ENCODE peak calls at places on chromosomes 7 and 10, in nine cellular contexts. H, F, Z, P, G, L, K, I and X are unnamed samples. For H3K36me3, the result is how much of the 10 kb centered on the place peaks cover.

GRCh38 chr7:107559864-107560263 is 3.9 kb downstream of the COG5 start:
- DNase-seq in F (no peak), I (peak), G (no peak), K (no peak), Z (no peak), H (no peak), P (no peak), L (no peak), X (no peak)

GRCh38 chr7:32518534-32519140 is 23.3 kb downstream of the AVL9 start:
- DNase-seq in P (no peak), F (no peak), Z (no peak), I (peak), H (no peak), G (peak), K (peak), L (no peak), X (no peak)

GRCh38 chr7:33813331-33813730 is 92.0 kb upstream of the BMPER start:
- DNase-seq in P (no peak), F (no peak), K (no peak), Z (no peak), L (no peak), I (peak), G (no peak), H (no peak), X (no peak)

GRCh38 chr10:111762114-111762513 is 421.5 kb downstream of the GPAM start:
- DNase-seq in G (no peak), I (no peak), Z (no peak), L (no peak), F (no peak), K (peak), H (no peak), P (no peak), X (no peak)

GRCh38 chr10:80324086-80324485 is 32.5 kb downstream of the DYDC1 start:
- DNase-seq in G (no peak), K (no peak), P (no peak), H (no peak), I (peak), Z (no peak), L (no peak), F (no peak), X (no peak)

GRCh38 chr7:131074043-131074442 is 253.6 kb upstream of the MKLN1 start:
- DNase-seq in K (no peak), F (no peak), G (no peak), I (no peak), Z (no peak), L (no peak), H (no peak), P (no peak), X (no peak)

GRCh38 chr7:131861620-131862346 is 305.4 kb upstream of the PODXL start:
- DNase-seq in F (no peak), Z (no peak), G (no peak), K (no peak), H (no peak), I (peak), P (no peak), L (no peak), X (no peak)

GRCh38 chr10:119726291-119727261 is 726 bp downstream of the INPP5F start:
- DNase-seq in H (peak), Z (peak), F (no peak), I (no peak), G (no peak), L (peak), P (no peak), K (no peak), X (no peak)

GRCh38 chr10:55214608-55215007 is 413.6 kb upstream of the PCDH15 start:
- DNase-seq in I (no peak), L (no peak), K (no peak), P (no peak), H (no peak), Z (no peak), F (no peak), G (no peak), X (no peak)

GRCh38 chr7:105050493-105050892 is 36.5 kb downstream of the KMT2E start:
- DNase-seq in L (no peak), H (no peak), P (no peak), F (no peak), I (no peak), Z (no peak), K (no peak), G (no peak), X (no peak)

GRCh38 chr10:45640941-45641340 is 31.6 kb downstream of the ZFAND4 start:
- DNase-seq in Z (no peak), L (no peak), K (no peak), P (no peak), G (no peak), F (no peak), I (no peak), H (no peak), X (no peak)

GRCh38 chr7:93575555-93576397 is 1.3 kb upstream of the CALCR start:
- DNase-seq in K (no peak), G (no peak), L (no peak), Z (no peak), I (no peak), P (no peak), F (no peak), H (no peak), X (no peak)

GRCh38 chr7:140883378-140883777 is 41.4 kb downstream of the BRAF start:
- DNase-seq in Z (no peak), G (no peak), K (no peak), L (no peak), H (no peak), F (no peak), I (no peak), P (no peak), X (no peak)

GRCh38 chr7:39145283-39145682 is 167.6 kb downstream of the POU6F2 start:
- DNase-seq in K (no peak), P (no peak), I (no peak), L (no peak), G (no peak), H (no peak), Z (no peak), F (no peak), X (no peak)

GRCh38 chr7:135620980-135621850 is 41.1 kb upstream of the STMP1 start:
- DNase-seq in P (peak), F (peak), I (peak), L (peak), K (peak), G (peak), H (peak), Z (no peak), X (peak)

GRCh38 chr7:135617781-135618180 is 44.5 kb upstream of the STMP1 start:
- DNase-seq in P (no peak), F (no peak), I (no peak), H (no peak), K (no peak), Z (no peak), L (no peak), G (no peak), X (no peak)

GRCh38 chr7:135616136-135616535 is 46.2 kb upstream of the STMP1 start:
- DNase-seq in H (no peak), L (no peak), F (no peak), I (no peak), P (no peak), G (no peak), K (no peak), Z (no peak), X (no peak)

GRCh38 chr7:135618510-135618909 is 43.8 kb upstream of the STMP1 start:
- DNase-seq in K (no peak), F (no peak), I (no peak), L (no peak), G (no peak), Z (no peak), H (no peak), P (no peak), X (no peak)

GRCh38 chr7:135620447-135620846 is 41.9 kb upstream of the STMP1 start:
- DNase-seq in K (no peak), G (no peak), I (peak), Z (no peak), L (no peak), H (no peak), F (no peak), P (no peak), X (no peak)
- H3K36me3 ChIP-seq in K (half or more), G (half or more), I (under half), Z (under half), L (under half), H (half or more), F (half or more), P (half or more), X (under half)

GRCh38 chr7:18638594-18639452 is 143.3 kb downstream of the HDAC9 start:
- DNase-seq in I (peak), G (no peak), F (no peak), H (no peak), P (peak), L (no peak), K (no peak), Z (no peak), X (no peak)

GRCh38 chr7:18637516-18637915 is 142.0 kb downstream of the HDAC9 start:
- DNase-seq in H (no peak), F (no peak), K (no peak), I (no peak), L (no peak), G (no peak), P (no peak), Z (no peak), X (no peak)
- H3K36me3 ChIP-seq in H (under half), F (under half), K (under half), I (under half), L (under half), G (under half), P (under half), Z (under half), X (under half)

GRCh38 chr10:71239946-71240795 is 27.8 kb downstream of the UNC5B start:
- DNase-seq in F (no peak), Z (no peak), H (no peak), L (no peak), K (no peak), I (peak), P (no peak), G (no peak), X (no peak)

GRCh38 chr10:71237843-71238623 is 25.7 kb downstream of the UNC5B start:
- DNase-seq in Z (no peak), K (no peak), I (no peak), P (no peak), L (no peak), G (no peak), F (no peak), H (no peak), X (no peak)

GRCh38 chr10:71238626-71239025 is 26.3 kb downstream of the UNC5B start:
- DNase-seq in P (no peak), L (no peak), K (no peak), H (no peak), G (no peak), I (no peak), F (no peak), Z (no peak), X (no peak)

GRCh38 chr10:71241114-71241898 is 28.9 kb downstream of the UNC5B start:
- DNase-seq in P (no peak), Z (no peak), F (no peak), L (no peak), H (no peak), I (peak), K (no peak), G (no peak), X (no peak)

GRCh38 chr10:71239131-71239915 is 27.0 kb downstream of the UNC5B start:
- DNase-seq in I (no peak), L (no peak), K (no peak), Z (no peak), H (no peak), G (no peak), P (no peak), F (no peak), X (no peak)
- H3K36me3 ChIP-seq in I (under half), L (under half), K (under half), Z (under half), H (under half), G (under half), P (under half), F (under half), X (under half)

DNA sequence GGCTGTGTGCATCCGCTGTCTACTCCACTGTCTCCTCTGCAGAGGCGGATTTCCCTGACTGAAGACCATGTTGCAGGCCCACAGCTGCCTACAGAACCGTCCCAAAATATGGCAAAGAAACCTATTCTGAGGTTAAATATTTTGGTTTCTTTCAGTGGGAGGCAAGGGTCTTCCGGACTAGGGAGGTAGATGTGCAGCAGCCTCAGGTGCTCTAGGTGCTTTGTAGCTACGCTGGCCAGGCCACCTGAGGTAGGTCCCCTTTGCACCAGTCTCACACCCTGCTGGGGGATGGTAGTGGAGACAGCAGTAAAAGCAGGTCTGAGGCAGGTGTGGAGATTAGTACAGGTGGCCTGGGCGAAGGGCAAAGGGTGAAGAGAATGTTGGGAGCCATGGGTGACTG is 8.2 kb upstream of the PILRB start:
- DNase-seq in F (no peak), K (no peak), G (no peak), H (no peak), I (no peak), L (no peak), P (no peak), Z (peak), X (no peak)
- H3K36me3 ChIP-seq in F (half or more), K (under half), G (half or more), H (half or more), I (under half), L (under half), P (half or more), Z (under half), X (under half)

GRCh38 chr10:42795701-42796100 is 13.1 kb downstream of the BMS1 start:
- DNase-seq in G (no peak), F (no peak), H (no peak), Z (no peak), P (no peak), K (no peak), I (no peak), L (no peak), X (no peak)

GRCh38 chr10:42802889-42803288 is 20.3 kb downstream of the BMS1 start:
- DNase-seq in Z (no peak), F (no peak), G (no peak), P (no peak), H (no peak), L (no peak), K (no peak), I (no peak), X (no peak)

GRCh38 chr10:42801135-42801534 is 18.5 kb downstream of the BMS1 start:
- DNase-seq in K (no peak), F (no peak), G (no peak), H (no peak), I (no peak), L (no peak), Z (no peak), P (no peak), X (no peak)
- H3K36me3 ChIP-seq in K (half or more), F (half or more), G (half or more), H (half or more), I (half or more), L (under half), Z (under half), P (half or more), X (under half)

DNA sequence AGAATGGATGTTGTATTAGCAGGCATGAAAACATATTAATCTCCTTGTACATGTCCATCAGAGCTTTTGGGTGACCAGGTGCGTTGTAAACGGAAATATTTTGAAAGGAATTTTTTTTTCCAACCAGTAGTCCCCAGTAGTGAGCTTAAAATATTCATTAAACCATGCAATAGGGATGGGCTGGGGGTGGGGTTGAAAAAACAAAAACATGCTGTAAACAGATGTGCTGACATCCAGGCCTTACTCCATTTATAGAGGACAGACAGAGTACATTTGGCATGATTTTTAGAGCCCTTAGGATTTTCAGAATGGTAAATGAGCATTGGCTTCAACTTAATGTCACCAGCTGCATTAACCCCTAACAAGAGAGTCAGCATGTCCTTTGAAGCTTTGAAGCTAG is 50.2 kb downstream of the PTPN12 start:
- DNase-seq in K (no peak), I (no peak), L (no peak), G (no peak), Z (no peak), P (no peak), H (no peak), F (no peak), X (no peak)
- H3K36me3 ChIP-seq in K (under half), I (under half), L (under half), G (half or more), Z (under half), P (under half), H (half or more), F (under half), X (under half)

GRCh38 chr7:139416405-139416804 is 56.7 kb downstream of the LUC7L2 start:
- DNase-seq in K (no peak), Z (no peak), F (no peak), G (no peak), H (no peak), I (no peak), L (no peak), P (no peak), X (no peak)
- H3K36me3 ChIP-seq in K (half or more), Z (under half), F (half or more), G (half or more), H (half or more), I (half or more), L (under half), P (half or more), X (half or more)